ENCODE peak calls at places on chromosomes 2 and 18, in five cellular contexts. F is A549, J is HepG2, Q is K562, P is H1. X is an unnamed sample.

GRCh38 chr2:102657770-102658169 is 38.4 kb downstream of the SLC9A2 start:
- DNase-seq in F (peak), J (no peak), Q (no peak), P (no peak), X (no peak)

GRCh38 chr2:21279525-21279924 is 155.8 kb downstream of the TDRD15 start:
- DNase-seq in F (no peak), J (no peak), Q (no peak), P (no peak), X (no peak)

GRCh38 chr2:233651430-233651829 is 15.2 kb downstream of the UGT1A10 start:
- DNase-seq in F (no peak), J (no peak), Q (no peak), P (no peak), X (no peak)

GRCh38 chr2:61268249-61268648 is 106.3 kb downstream of the C2orf74 start:
- DNase-seq in F (peak), J (no peak), Q (no peak), P (no peak), X (no peak)

GRCh38 chr2:69628325-69629038 is 15.1 kb downstream of the AAK1 start:
- DNase-seq in F (no peak), J (no peak), Q (no peak), P (no peak), X (no peak)

GRCh38 chr2:66567000-66567399 is 132.1 kb downstream of the MEIS1 start:
- DNase-seq in F (no peak), J (no peak), Q (no peak), P (no peak), X (no peak)

GRCh38 chr18:79454034-79454735 is 58.5 kb downstream of the NFATC1 start:
- DNase-seq in F (no peak), J (no peak), Q (no peak), P (no peak), X (peak)

GRCh38 chr2:46064396-46064795 is 232.8 kb upstream of the EPAS1 start:
- DNase-seq in F (no peak), J (no peak), Q (no peak), P (no peak), X (no peak)

GRCh38 chr2:225566798-225567197 is 167.3 kb downstream of the NYAP2 start:
- DNase-seq in F (peak), J (no peak), Q (no peak), P (no peak), X (no peak)

GRCh38 chr2:174635747-174636399 is 38.3 kb upstream of the WIPF1 start:
- DNase-seq in F (no peak), J (no peak), Q (no peak), P (no peak), X (no peak)

GRCh38 chr2:174633621-174633927 is 36.0 kb upstream of the WIPF1 start:
- DNase-seq in F (no peak), J (no peak), Q (no peak), P (no peak), X (peak)

GRCh38 chr2:174632847-174633620 is 35.4 kb upstream of the WIPF1 start:
- DNase-seq in F (no peak), J (no peak), Q (peak), P (no peak), X (no peak)

GRCh38 chr2:174635015-174635593 is 37.5 kb upstream of the WIPF1 start:
- DNase-seq in F (no peak), J (no peak), Q (no peak), P (no peak), X (no peak)

DNA sequence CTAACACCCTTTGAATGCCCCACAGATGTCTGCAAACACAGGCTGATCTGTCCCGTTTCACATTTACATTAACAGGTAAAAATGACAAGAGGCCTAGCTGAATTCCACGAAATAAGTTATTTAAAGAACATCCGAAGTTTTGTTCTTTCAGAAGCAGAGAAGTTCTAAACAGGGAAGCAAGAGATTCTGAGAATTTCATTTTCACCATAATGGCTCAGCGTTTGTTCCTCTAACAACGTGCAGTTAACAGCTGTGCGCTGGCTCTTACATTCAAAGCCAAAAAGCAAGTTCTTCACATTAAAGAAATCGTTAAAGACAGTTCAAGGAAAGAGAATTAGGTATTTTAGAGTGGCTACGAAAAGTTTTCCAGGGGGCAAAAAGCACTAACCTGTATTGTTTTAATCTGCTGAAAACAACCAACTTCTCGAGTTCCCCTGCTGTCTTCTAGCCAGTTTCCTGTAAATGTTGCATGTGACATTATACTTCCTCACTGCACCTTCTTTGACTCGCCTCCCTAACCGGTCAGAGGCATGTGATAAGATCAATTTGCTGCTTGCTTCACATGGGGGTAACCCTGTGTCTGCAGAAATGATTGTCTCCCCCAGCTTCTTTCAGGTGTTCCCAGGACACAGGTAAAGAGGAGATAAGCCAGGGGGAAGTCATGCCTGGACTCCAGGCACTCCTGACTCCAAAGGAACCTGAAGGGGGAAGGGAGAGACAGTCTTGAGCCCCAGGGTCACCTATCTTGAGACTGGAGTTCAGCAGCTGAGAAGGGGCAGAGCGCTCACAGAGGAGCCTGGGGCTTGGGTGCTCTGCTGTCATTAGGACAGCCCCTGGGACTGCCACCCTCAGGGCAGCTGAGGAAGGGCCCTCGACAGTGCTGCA is 36.8 kb upstream of the WIPF1 start:
- DNase-seq in F (no peak), J (no peak), Q (peak), P (no peak), X (peak)
- H3K4me3 ChIP-seq in F (no peak), J (no peak), Q (no peak), P (no peak), X (no peak)

DNA sequence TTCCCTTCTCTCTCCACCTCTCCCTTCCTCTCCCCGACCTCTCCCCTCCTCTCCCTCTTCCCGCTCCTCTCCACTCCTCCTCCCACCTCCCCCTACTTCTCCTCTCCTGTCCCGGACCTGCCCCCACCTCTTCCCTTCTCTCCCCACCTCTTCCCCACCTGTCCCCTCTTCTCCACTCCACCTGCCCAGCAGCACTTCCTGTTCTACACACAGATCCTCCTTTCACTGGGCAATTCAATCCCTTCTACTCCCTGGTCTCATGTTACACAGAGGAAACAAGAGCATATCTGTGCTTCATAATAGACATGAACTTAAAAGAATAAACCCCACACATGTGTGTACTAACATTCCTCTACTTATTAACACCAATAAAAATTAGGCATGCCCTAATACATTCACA is 34.8 kb downstream of the TIMM21 start:
- DNase-seq in F (no peak), J (no peak), Q (no peak), P (no peak), X (no peak)
- TF ChIP-seq JUN in F (no peak), J (no peak), Q (no peak), P (no peak), X (no peak)

GRCh38 chr2:147297820-147298219 is 547.0 kb upstream of the ACVR2A start:
- DNase-seq in F (no peak), J (no peak), Q (no peak), P (no peak), X (no peak)
- TF ChIP-seq CTCF in F (no peak), J (no peak), Q (no peak), P (no peak), X (no peak)

DNA sequence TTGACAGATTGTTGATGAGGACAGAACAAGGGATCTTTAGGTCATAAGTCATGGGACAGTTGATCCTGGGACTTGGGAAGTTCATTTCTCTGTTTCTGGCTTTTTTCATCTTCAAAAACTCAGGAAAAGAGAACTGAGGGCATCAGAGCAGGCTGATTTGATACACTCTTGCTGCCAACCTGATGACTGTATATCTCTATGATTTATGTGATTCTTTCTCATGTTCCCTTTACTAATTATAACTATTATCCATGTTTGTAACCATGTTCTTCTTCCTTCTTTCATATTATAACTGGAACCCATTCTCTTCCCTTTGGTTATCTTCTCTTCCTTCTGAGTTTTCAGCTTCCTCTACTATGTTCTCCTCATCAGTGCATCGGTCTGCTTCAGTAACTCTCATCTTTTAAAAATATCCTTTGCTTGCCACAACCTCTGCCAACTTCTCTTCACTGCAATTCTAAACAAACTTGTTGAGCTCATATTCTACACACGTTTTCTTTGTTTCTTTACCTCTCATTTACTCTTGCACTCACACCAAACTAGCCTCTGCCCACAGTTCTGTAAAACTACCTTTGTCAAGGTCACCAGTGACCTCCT is 13.5 kb downstream of the RASGRP3 start:
- DNase-seq in F (no peak), J (no peak), Q (no peak), P (no peak), X (no peak)
- H3K4me3 ChIP-seq in F (no peak), J (no peak), Q (no peak), P (no peak), X (no peak)

DNA sequence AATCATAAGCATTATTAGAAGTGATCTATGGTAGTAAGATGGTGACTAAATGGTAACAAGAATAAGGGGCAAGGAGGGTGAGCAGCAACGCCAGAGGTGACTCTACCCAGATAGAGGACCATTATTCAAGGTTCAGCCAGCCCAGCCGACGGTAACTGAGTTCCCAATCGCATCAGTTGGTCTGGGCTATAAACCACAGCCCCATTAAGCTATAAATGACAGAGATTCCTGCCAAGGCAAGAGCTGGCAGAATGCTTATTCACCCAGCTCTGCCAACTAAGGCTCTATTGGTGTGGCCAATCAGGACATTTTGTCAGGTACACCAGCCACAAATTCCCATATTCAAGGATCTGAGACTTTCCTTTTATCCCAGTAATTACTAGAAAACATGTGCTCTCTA is 3.6 kb downstream of the CHN1 start:
- DNase-seq in F (no peak), J (no peak), Q (no peak), P (no peak), X (no peak)
- TF ChIP-seq JUN in F (no peak), J (no peak), Q (no peak), P (no peak), X (no peak)

DNA sequence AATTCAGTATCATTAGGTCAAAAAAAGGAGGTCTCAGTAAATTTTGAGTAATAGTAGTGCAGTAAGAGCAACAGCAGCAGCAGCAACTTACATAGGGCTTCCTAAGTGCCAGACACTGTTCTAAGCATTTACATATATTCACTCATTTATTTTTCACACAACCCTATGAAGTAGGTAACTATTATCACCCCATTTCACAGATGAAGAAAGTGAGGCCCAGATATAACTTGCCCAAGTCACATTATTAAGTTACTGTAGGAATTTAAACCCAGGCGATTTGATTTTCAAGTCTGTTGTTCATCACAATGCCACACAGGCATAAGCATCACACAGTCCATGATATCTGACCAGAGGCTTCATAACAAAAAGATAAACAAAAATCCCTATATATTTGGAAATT is 90.2 kb upstream of the DTNB start:
- DNase-seq in F (no peak), J (no peak), Q (no peak), P (no peak), X (no peak)
- TF ChIP-seq CTCF in F (no peak), J (no peak), Q (no peak), P (no peak), X (no peak)

GRCh38 chr18:5103286-5103685 is 93.8 kb downstream of the AKAIN1 start:
- DNase-seq in F (no peak), J (no peak), Q (no peak), P (no peak), X (no peak)

GRCh38 chr18:5103693-5104092 is 93.4 kb downstream of the AKAIN1 start:
- DNase-seq in F (no peak), J (no peak), Q (no peak), P (no peak), X (no peak)

GRCh38 chr18:5106730-5107129 is 90.3 kb downstream of the AKAIN1 start:
- DNase-seq in F (peak), J (no peak), Q (no peak), P (no peak), X (no peak)

GRCh38 chr18:5107990-5108389 is 89.1 kb downstream of the AKAIN1 start:
- DNase-seq in F (no peak), J (no peak), Q (no peak), P (no peak), X (no peak)

DNA sequence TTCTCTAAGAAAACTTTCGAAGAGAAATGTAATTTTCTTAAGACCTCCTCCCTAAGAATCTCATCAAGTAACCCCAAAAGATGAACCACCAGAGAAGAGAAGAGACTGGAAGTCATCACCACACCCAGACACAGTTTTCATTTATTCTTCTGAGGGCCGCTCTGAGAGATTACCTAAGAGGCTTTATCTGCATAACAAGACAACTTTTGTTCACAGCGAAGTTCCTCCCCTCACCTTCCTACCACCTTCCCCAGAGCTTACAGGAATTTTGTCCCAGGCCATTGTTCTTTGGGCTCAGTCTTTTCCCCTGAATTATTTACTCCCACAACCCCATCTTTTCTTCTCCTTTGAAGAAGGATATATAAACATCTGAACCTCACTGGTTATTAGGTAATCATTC is 92.8 kb downstream of the AKAIN1 start:
- DNase-seq in F (no peak), J (no peak), Q (no peak), P (peak), X (no peak)
- H3K4me3 ChIP-seq in F (no peak), J (no peak), Q (no peak), P (no peak), X (no peak)

GRCh38 chr2:205975082-205975949 is 110.7 kb downstream of the INO80D start:
- DNase-seq in F (peak), J (peak), Q (no peak), P (no peak), X (no peak)
- TF ChIP-seq JUN in F (peak), J (peak), Q (no peak), P (no peak), X (no peak)

X was measured in endothelial cell of umbilical vein.